ENCODE peak calls at places on chromosomes 16 and 17, in four cellular contexts. One of them, this sample, is unnamed.

GRCh38 chr16:55480228-55480655 is 1.2 kb downstream of the MMP2 start:
- DNase-seq in CD4-positive, CD25-positive, alpha-beta regulatory T cell: no peak
- DNase-seq in pancreas: peak; percentile 18
- DNase-seq in cardiac muscle cell: peak; percentile 98
- DNase-seq in this sample: peak; percentile 90

GRCh38 chr16:24971718-24972117 is 43.5 kb downstream of the ARHGAP17 start:
- DNase-seq in pancreas: no peak
- DNase-seq in CD4-positive, CD25-positive, alpha-beta regulatory T cell: no peak
- DNase-seq in cardiac muscle cell: no peak
- DNase-seq in this sample: no peak

GRCh38 chr16:1678500-1679098 is 520 bp downstream of the JPT2 start:
- DNase-seq in cardiac muscle cell: peak; percentile 22
- DNase-seq in pancreas: peak; percentile 40
- DNase-seq in CD4-positive, CD25-positive, alpha-beta regulatory T cell: no peak
- DNase-seq in this sample: peak; percentile 32

GRCh38 chr17:15346196-15346595 is 4.8 kb upstream of the TEKT3 start:
- DNase-seq in CD4-positive, CD25-positive, alpha-beta regulatory T cell: no peak
- DNase-seq in pancreas: no peak
- DNase-seq in cardiac muscle cell: no peak
- DNase-seq in this sample: no peak

GRCh38 chr17:56310780-56311179 is 157.5 kb downstream of the ANKFN1 start:
- DNase-seq in pancreas: no peak
- DNase-seq in cardiac muscle cell: no peak
- DNase-seq in CD4-positive, CD25-positive, alpha-beta regulatory T cell: no peak
- DNase-seq in this sample: no peak

GRCh38 chr16:28146536-28146935 is 65.2 kb downstream of the XPO6 start:
- DNase-seq in pancreas: no peak
- DNase-seq in CD4-positive, CD25-positive, alpha-beta regulatory T cell: no peak
- DNase-seq in cardiac muscle cell: no peak
- DNase-seq in this sample: no peak

GRCh38 chr16:58548378-58548777 is 33.1 kb downstream of the SETD6 start:
- DNase-seq in CD4-positive, CD25-positive, alpha-beta regulatory T cell: no peak
- DNase-seq in pancreas: no peak
- DNase-seq in cardiac muscle cell: no peak
- DNase-seq in this sample: no peak

GRCh38 chr16:86519649-86520316 is 9.5 kb downstream of the FOXF1 start:
- DNase-seq in cardiac muscle cell: peak; percentile 59
- DNase-seq in pancreas: peak; percentile 15
- DNase-seq in CD4-positive, CD25-positive, alpha-beta regulatory T cell: peak; percentile 24
- DNase-seq in this sample: peak; percentile 56

GRCh38 chr17:80854220-80854619 is 137.4 kb upstream of the CHMP6 start:
- DNase-seq in pancreas: no peak
- DNase-seq in CD4-positive, CD25-positive, alpha-beta regulatory T cell: no peak
- DNase-seq in cardiac muscle cell: no peak
- DNase-seq in this sample: no peak

GRCh38 chr16:67675999-67676398 is 9.4 kb downstream of the C16orf86 start:
- DNase-seq in CD4-positive, CD25-positive, alpha-beta regulatory T cell: no peak
- DNase-seq in pancreas: no peak
- DNase-seq in cardiac muscle cell: no peak
- DNase-seq in this sample: no peak

GRCh38 chr16:67676516-67676915 is 9.9 kb downstream of the C16orf86 start:
- DNase-seq in pancreas: no peak
- DNase-seq in cardiac muscle cell: no peak
- DNase-seq in CD4-positive, CD25-positive, alpha-beta regulatory T cell: no peak
- DNase-seq in this sample: no peak

GRCh38 chr16:67673712-67674580 is 7.3 kb downstream of the C16orf86 start:
- DNase-seq in CD4-positive, CD25-positive, alpha-beta regulatory T cell: no peak
- DNase-seq in pancreas: peak; percentile 62
- DNase-seq in cardiac muscle cell: peak; percentile 80
- DNase-seq in this sample: no peak

GRCh38 chr16:67675579-67675935 is 8.9 kb downstream of the C16orf86 start:
- DNase-seq in CD4-positive, CD25-positive, alpha-beta regulatory T cell: no peak
- DNase-seq in cardiac muscle cell: no peak
- DNase-seq in pancreas: no peak
- DNase-seq in this sample: no peak

GRCh38 chr16:67674851-67675578 is 8.4 kb downstream of the C16orf86 start:
- DNase-seq in cardiac muscle cell: no peak
- DNase-seq in pancreas: no peak
- DNase-seq in CD4-positive, CD25-positive, alpha-beta regulatory T cell: no peak
- DNase-seq in this sample: no peak
- H3K27ac ChIP-seq in cardiac muscle cell: no peak overlapping the region
- H3K27ac ChIP-seq in pancreas: peak overlapping the region; percentile 82
- H3K27ac ChIP-seq in CD4-positive, CD25-positive, alpha-beta regulatory T cell: no peak overlapping the region
- H3K27ac ChIP-seq in this sample: no peak overlapping the region

GRCh38 chr16:49698416-49698815 is 157.5 kb downstream of the ZNF423 start:
- DNase-seq in cardiac muscle cell: peak; percentile 72
- DNase-seq in pancreas: no peak
- DNase-seq in CD4-positive, CD25-positive, alpha-beta regulatory T cell: no peak
- DNase-seq in this sample: peak; percentile 92

GRCh38 chr16:49697631-49698030 is 158.3 kb downstream of the ZNF423 start:
- DNase-seq in cardiac muscle cell: no peak
- DNase-seq in pancreas: no peak
- DNase-seq in CD4-positive, CD25-positive, alpha-beta regulatory T cell: no peak
- DNase-seq in this sample: no peak

GRCh38 chr16:49695782-49696413 is 160.0 kb downstream of the ZNF423 start:
- DNase-seq in pancreas: no peak
- DNase-seq in cardiac muscle cell: no peak
- DNase-seq in CD4-positive, CD25-positive, alpha-beta regulatory T cell: no peak
- DNase-seq in this sample: no peak

GRCh38 chr16:49698931-49699715 is 156.8 kb downstream of the ZNF423 start:
- DNase-seq in pancreas: no peak
- DNase-seq in cardiac muscle cell: peak; percentile 77
- DNase-seq in CD4-positive, CD25-positive, alpha-beta regulatory T cell: no peak
- DNase-seq in this sample: peak; percentile 87

DNA sequence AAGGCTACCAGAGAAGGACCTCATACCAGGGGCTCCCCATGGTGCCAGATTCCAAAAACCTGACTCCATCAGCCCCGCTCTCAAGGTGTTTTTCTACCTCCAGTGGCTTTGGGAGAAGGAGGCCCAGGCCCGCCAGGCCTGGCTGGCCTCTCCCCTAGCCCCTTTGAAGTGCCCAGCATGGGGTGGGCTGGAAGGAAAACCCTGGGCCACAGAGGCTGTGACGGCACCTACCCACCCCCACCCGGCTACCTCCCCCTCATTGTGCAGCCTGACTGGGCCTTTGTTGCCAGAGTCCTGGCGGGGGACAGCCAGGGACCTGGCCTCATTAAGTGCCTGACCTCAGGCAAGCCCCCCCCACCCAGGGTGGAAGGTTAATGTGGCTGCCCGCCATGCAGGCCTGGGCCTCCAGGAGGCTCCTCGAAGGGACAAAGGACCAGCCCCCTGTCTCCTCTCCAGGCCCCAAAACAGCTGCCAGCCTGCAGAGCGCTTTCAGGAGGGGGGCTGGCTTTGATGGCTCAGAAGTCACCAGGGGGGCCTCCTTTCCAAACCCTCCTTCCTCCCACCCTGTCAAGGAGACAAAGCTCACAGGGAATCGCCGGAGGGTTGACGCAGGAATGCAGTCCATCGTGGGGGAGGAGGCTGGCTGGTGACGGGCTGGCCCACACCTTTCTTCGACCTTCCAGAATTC is 159.4 kb downstream of the ZNF423 start:
- DNase-seq in CD4-positive, CD25-positive, alpha-beta regulatory T cell: no peak
- DNase-seq in pancreas: no peak
- DNase-seq in cardiac muscle cell: no peak
- DNase-seq in this sample: peak; percentile 72
- H3K27ac ChIP-seq in CD4-positive, CD25-positive, alpha-beta regulatory T cell: no peak overlapping the region
- H3K27ac ChIP-seq in pancreas: no peak overlapping the region
- H3K27ac ChIP-seq in cardiac muscle cell: peak overlapping the region; percentile 50
- H3K27ac ChIP-seq in this sample: peak overlapping the region; percentile 59

GRCh38 chr17:29593546-29594440 is 861 bp downstream of the ANKRD13B start:
- DNase-seq in cardiac muscle cell: peak; percentile 29
- DNase-seq in pancreas: peak; percentile 13
- DNase-seq in CD4-positive, CD25-positive, alpha-beta regulatory T cell: no peak
- DNase-seq in this sample: peak; percentile 63

GRCh38 chr17:29592850-29593545 is at the start of gene ANKRD13B:
- DNase-seq in CD4-positive, CD25-positive, alpha-beta regulatory T cell: peak; percentile 25
- DNase-seq in pancreas: peak; percentile 26
- DNase-seq in cardiac muscle cell: no peak
- DNase-seq in this sample: peak; percentile 78

GRCh38 chr17:29590979-29591736 is 1.7 kb upstream of the GIT1 start:
- DNase-seq in CD4-positive, CD25-positive, alpha-beta regulatory T cell: peak; percentile 34
- DNase-seq in cardiac muscle cell: peak; percentile 62
- DNase-seq in pancreas: peak; percentile 35
- DNase-seq in this sample: peak; percentile 80

GRCh38 chr17:29590261-29590978 is 972 bp upstream of the GIT1 start:
- DNase-seq in CD4-positive, CD25-positive, alpha-beta regulatory T cell: no peak
- DNase-seq in cardiac muscle cell: peak; percentile 48
- DNase-seq in pancreas: peak; percentile 18
- DNase-seq in this sample: peak; percentile 57

GRCh38 chr17:29591737-29592624 is 951 bp upstream of the ANKRD13B start:
- DNase-seq in pancreas: peak; percentile 84
- DNase-seq in CD4-positive, CD25-positive, alpha-beta regulatory T cell: peak; percentile 67
- DNase-seq in cardiac muscle cell: peak; percentile 86
- DNase-seq in this sample: peak; percentile 96
- H3K27ac ChIP-seq in pancreas: peak overlapping the region; percentile 48
- H3K27ac ChIP-seq in CD4-positive, CD25-positive, alpha-beta regulatory T cell: peak overlapping the region; percentile 65
- H3K27ac ChIP-seq in cardiac muscle cell: no peak overlapping the region
- H3K27ac ChIP-seq in this sample: peak overlapping the region; percentile 57

GRCh38 chr17:54518706-54519105 is 381.9 kb upstream of the TOM1L1 start:
- DNase-seq in CD4-positive, CD25-positive, alpha-beta regulatory T cell: no peak
- DNase-seq in cardiac muscle cell: no peak
- DNase-seq in pancreas: no peak
- DNase-seq in this sample: no peak
- H3K27ac ChIP-seq in CD4-positive, CD25-positive, alpha-beta regulatory T cell: no peak overlapping the region
- H3K27ac ChIP-seq in cardiac muscle cell: no peak overlapping the region
- H3K27ac ChIP-seq in pancreas: no peak overlapping the region
- H3K27ac ChIP-seq in this sample: no peak overlapping the region

GRCh38 chr17:78793968-78794367 is 11.9 kb upstream of the CYTH1 start:
- DNase-seq in CD4-positive, CD25-positive, alpha-beta regulatory T cell: no peak
- DNase-seq in pancreas: no peak
- DNase-seq in cardiac muscle cell: no peak
- DNase-seq in this sample: no peak

GRCh38 chr17:78793415-78793814 is 11.3 kb upstream of the CYTH1 start:
- DNase-seq in cardiac muscle cell: no peak
- DNase-seq in CD4-positive, CD25-positive, alpha-beta regulatory T cell: no peak
- DNase-seq in pancreas: no peak
- DNase-seq in this sample: no peak

GRCh38 chr17:78796134-78796900 is 14.2 kb upstream of the CYTH1 start:
- DNase-seq in pancreas: no peak
- DNase-seq in CD4-positive, CD25-positive, alpha-beta regulatory T cell: no peak
- DNase-seq in cardiac muscle cell: no peak
- DNase-seq in this sample: no peak

GRCh38 chr17:78795241-78795640 is 13.2 kb upstream of the CYTH1 start:
- DNase-seq in CD4-positive, CD25-positive, alpha-beta regulatory T cell: no peak
- DNase-seq in cardiac muscle cell: no peak
- DNase-seq in pancreas: no peak
- DNase-seq in this sample: no peak

DNA sequence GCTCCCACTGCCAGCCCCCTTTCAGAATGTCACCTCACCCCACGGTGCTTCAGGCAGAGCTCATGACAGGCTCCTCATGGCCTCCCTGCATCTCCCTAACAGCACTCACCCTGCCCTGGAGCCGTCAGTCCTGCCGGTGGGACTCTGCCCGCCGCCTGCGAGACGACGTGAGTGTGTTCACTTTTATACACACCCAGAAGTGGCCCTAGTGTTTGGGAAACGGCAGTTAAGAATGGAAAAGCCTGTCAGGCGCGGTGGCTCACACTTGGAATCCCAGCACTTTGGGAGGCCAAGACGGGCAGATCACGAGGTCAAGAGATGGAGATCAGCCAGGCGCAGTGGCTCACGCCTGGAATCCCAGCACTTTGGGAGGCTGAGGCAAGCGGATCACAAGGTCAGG is 12.3 kb upstream of the CYTH1 start:
- DNase-seq in CD4-positive, CD25-positive, alpha-beta regulatory T cell: no peak
- DNase-seq in cardiac muscle cell: no peak
- DNase-seq in pancreas: no peak
- DNase-seq in this sample: no peak
- H3K27ac ChIP-seq in CD4-positive, CD25-positive, alpha-beta regulatory T cell: no peak overlapping the region
- H3K27ac ChIP-seq in cardiac muscle cell: peak overlapping the region; percentile 51
- H3K27ac ChIP-seq in pancreas: no peak overlapping the region
- H3K27ac ChIP-seq in this sample: no peak overlapping the region

DNA sequence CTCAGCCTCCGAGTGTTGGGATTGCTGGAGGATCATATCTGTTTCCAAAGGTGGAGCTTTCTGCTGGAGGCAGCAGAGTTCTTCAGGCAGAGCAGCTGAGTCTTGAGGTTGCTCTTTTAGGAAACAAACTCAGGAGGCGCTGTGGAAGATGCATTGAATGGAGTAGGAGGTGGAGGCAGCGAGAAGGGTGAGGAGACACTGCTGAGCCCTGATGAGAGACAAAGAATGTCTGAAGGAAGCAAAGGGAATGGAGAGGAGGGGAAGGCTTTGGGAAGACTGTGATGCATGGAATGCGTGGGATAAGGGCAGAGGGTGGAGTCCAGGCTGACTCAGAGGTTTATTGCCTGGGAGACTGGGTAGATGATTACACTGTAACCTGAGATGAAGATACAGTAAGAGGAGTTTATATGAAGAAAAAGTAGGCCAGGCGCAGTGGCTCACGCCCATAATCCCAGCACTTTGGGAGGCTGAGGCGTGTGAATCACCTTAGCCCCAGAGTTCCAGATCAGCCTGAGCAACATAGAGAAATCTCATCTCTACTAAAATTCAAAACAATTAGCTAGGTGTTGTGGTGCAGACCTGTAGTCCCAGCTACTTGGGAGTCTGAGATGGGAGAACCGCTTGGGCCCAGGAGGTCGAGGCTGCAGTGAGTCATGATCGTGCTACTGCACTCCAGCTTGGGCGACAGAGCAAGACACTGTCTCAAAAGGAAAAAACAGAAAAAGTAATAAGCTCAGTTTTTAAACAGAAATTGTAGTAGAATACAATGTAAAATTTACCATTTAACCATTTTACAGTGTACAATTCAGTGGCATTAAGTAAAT is 17.8 kb upstream of the TMEM219 start:
- DNase-seq in cardiac muscle cell: peak; percentile 98
- DNase-seq in pancreas: peak; percentile 34
- DNase-seq in CD4-positive, CD25-positive, alpha-beta regulatory T cell: no peak
- DNase-seq in this sample: peak; percentile 76
- H3K27ac ChIP-seq in cardiac muscle cell: peak overlapping the region; percentile 56
- H3K27ac ChIP-seq in pancreas: peak overlapping the region; percentile 73
- H3K27ac ChIP-seq in CD4-positive, CD25-positive, alpha-beta regulatory T cell: no peak overlapping the region
- H3K27ac ChIP-seq in this sample: peak overlapping the region; percentile 33

This sample was measured in SJCRH30.